ENCODE peak calls at places on chromosomes 7 and 10, in six cellular contexts. C, G, A, F, J and H are unnamed samples.

GRCh38 chr7:158407581-158408331 is 179.9 kb downstream of the PTPRN2 start:
- DNase-seq in C (peak), G (peak), A (no peak), F (no peak), J (peak), H (peak)

GRCh38 chr7:128221929-128222403 is 19.1 kb upstream of the LEP start:
- DNase-seq in C (peak), G (no peak), A (no peak), F (no peak), J (peak), H (peak)

GRCh38 chr10:60444494-60445064 is 54.9 kb upstream of the ANK3 start:
- DNase-seq in C (peak), G (peak), A (no peak), F (no peak), J (peak), H (peak)

GRCh38 chr7:51220226-51220625 is 96.4 kb downstream of the COBL start:
- DNase-seq in C (no peak), G (no peak), A (no peak), F (no peak), J (no peak), H (no peak)

GRCh38 chr10:14839305-14839695 is 1.2 kb downstream of the HSPA14 start:
- DNase-seq in C (peak), G (peak), A (no peak), F (no peak), J (no peak), H (peak)

GRCh38 chr10:124353896-124354295 is 64.8 kb downstream of the OAT start:
- DNase-seq in C (no peak), G (no peak), A (no peak), F (no peak), J (no peak), H (no peak)

GRCh38 chr10:70604106-70604505 is 1.6 kb upstream of the PRF1 start:
- DNase-seq in C (no peak), G (no peak), A (no peak), F (no peak), J (no peak), H (no peak)

GRCh38 chr10:53111529-53111928 is 338.9 kb upstream of the MBL2 start:
- DNase-seq in C (no peak), G (no peak), A (no peak), F (no peak), J (no peak), H (peak)

GRCh38 chr10:12279281-12279680 is 70.1 kb upstream of the CAMK1D start:
- DNase-seq in C (peak), G (no peak), A (no peak), F (no peak), J (no peak), H (no peak)

GRCh38 chr7:7761974-7762769 is 43.8 kb upstream of the RPA3 start:
- DNase-seq in C (peak), G (peak), A (no peak), F (no peak), J (peak), H (peak)

GRCh38 chr10:72567421-72567820 is 58.5 kb downstream of the MICU1 start:
- DNase-seq in C (peak), G (peak), A (no peak), F (no peak), J (peak), H (peak)

GRCh38 chr7:102304668-102305067 is 18.0 kb downstream of the SH2B2 start:
- DNase-seq in C (no peak), G (no peak), A (no peak), F (no peak), J (no peak), H (no peak)

GRCh38 chr10:9024210-9024609 is 969.7 kb downstream of the GATA3 start:
- DNase-seq in C (no peak), G (no peak), A (no peak), F (no peak), J (no peak), H (peak)

GRCh38 chr10:37972396-37972795 is 4.1 kb downstream of the ZNF25 start:
- DNase-seq in C (no peak), G (no peak), A (no peak), F (no peak), J (no peak), H (no peak)

GRCh38 chr10:13489035-13489434 is 39.8 kb downstream of the BEND7 start:
- DNase-seq in C (no peak), G (no peak), A (no peak), F (no peak), J (no peak), H (no peak)

GRCh38 chr7:104779888-104780287 is 234.1 kb upstream of the KMT2E start:
- DNase-seq in C (no peak), G (no peak), A (no peak), F (no peak), J (no peak), H (no peak)
- H3K4me3 ChIP-seq in C (no peak), G (no peak), A (no peak), F (no peak), J (no peak), H (no peak)

GRCh38 chr7:29091722-29092121 is 54.6 kb downstream of the CPVL start:
- DNase-seq in C (no peak), G (peak), A (no peak), F (no peak), J (peak), H (no peak)

GRCh38 chr7:29095666-29096560 is 50.4 kb downstream of the CPVL start:
- DNase-seq in C (peak), G (no peak), A (no peak), F (no peak), J (no peak), H (no peak)

GRCh38 chr7:29087840-29088169 is 58.5 kb downstream of the CPVL start:
- DNase-seq in C (no peak), G (no peak), A (no peak), F (no peak), J (no peak), H (no peak)

GRCh38 chr7:29086545-29086944 is 59.8 kb downstream of the CPVL start:
- DNase-seq in C (no peak), G (no peak), A (no peak), F (no peak), J (no peak), H (no peak)

GRCh38 chr7:29091121-29091601 is 55.2 kb downstream of the CPVL start:
- DNase-seq in C (no peak), G (peak), A (no peak), F (peak), J (no peak), H (no peak)
- H3K4me3 ChIP-seq in C (peak), G (peak), A (peak), F (peak), J (peak), H (no peak)

DNA sequence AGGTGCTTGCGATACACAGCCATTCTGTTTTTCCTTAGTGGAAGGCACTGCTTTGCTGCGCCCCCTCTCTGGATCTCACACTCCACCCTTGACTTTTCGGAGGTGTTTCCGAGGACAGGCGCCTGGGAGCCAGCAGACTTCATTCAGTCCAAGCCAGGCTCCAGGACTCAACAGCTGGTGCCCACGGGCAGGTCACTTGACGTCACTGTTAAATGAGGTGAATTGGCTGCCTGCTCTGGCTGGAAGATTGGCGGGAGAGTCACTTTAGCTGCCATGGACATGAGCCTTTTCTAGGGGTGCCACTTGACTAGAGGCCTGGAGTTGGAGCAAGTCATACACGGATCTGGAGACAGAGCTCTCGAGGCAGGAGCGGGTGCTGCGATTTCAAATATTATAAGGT is 3.2 kb downstream of the HTRA1 start:
- DNase-seq in C (no peak), G (no peak), A (no peak), F (no peak), J (no peak), H (no peak)
- H3K4me3 ChIP-seq in C (no peak), G (no peak), A (no peak), F (no peak), J (no peak), H (no peak)

GRCh38 chr10:65753532-65753931 is 1172.3 kb upstream of the LRRTM3 start:
- DNase-seq in C (no peak), G (no peak), A (no peak), F (no peak), J (no peak), H (peak)

GRCh38 chr10:65751896-65752295 is 1173.9 kb upstream of the LRRTM3 start:
- DNase-seq in C (no peak), G (no peak), A (no peak), F (no peak), J (no peak), H (peak)

GRCh38 chr10:65751218-65751617 is 1174.6 kb upstream of the LRRTM3 start:
- DNase-seq in C (no peak), G (no peak), A (no peak), F (no peak), J (no peak), H (peak)

DNA sequence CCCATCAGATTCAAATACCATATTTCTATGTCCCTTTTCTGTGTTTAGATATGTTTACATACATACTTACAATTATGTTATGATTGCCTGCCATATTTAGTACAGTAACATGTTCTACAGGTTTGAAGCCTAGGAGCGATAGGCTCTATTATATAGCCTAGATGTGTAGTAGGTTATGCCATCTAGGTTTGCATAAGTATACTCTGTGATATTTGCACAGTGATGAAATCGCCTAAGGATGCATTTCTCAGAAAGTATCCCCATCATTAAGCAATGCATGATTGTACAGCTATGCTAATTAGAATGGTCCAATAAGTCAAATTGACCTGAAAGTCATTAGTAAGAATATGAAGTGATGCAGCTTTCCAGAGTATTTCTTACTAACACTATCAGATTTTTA is 1171.7 kb upstream of the LRRTM3 start:
- DNase-seq in C (no peak), G (no peak), A (no peak), F (no peak), J (no peak), H (peak)
- H3K4me3 ChIP-seq in C (no peak), G (no peak), A (no peak), F (no peak), J (no peak), H (no peak)

GRCh38 chr10:132962623-132963429 is 20.5 kb upstream of the CFAP46 start:
- DNase-seq in C (peak), G (peak), A (no peak), F (no peak), J (peak), H (peak)
- H3K4me3 ChIP-seq in C (peak), G (peak), A (peak), F (peak), J (peak), H (peak)

DNA sequence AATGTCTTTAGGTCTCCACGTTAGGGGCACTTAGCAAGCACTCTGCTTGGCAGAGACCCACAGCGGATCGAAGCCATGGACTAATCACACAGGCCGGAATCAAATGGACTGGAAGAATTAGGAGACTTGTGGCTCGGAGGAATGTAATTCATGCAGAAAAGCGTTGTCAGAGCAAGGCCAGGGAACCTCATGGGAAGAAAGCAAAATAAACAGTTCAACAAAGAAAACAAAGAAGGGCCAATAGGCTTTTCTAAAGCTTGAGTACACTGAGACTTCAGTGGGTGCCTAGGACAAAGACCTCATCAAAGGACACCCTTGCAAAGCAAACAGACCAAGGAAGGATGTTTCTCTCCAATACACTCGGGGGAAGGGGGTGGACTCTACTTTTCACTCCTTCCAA is 171.1 kb downstream of the GLI3 start:
- DNase-seq in C (no peak), G (no peak), A (no peak), F (no peak), J (peak), H (no peak)
- H3K4me3 ChIP-seq in C (no peak), G (no peak), A (no peak), F (no peak), J (no peak), H (no peak)

GRCh38 chr10:45557275-45557905 is 115.2 kb downstream of the ZFAND4 start:
- DNase-seq in C (no peak), G (peak), A (no peak), F (no peak), J (no peak), H (no peak)
- H3K4me3 ChIP-seq in C (no peak), G (no peak), A (peak), F (no peak), J (no peak), H (no peak)

GRCh38 chr7:150997075-150997511 is 6.3 kb downstream of the NOS3 start:
- DNase-seq in C (no peak), G (no peak), A (no peak), F (no peak), J (no peak), H (no peak)
- H3K4me3 ChIP-seq in C (no peak), G (no peak), A (no peak), F (no peak), J (no peak), H (no peak)